ENCODE peak calls at places on chromosomes 3 and 15, in seven cellular contexts. R is HCT116, H is HepG2, U is GM12878, W is H1, C is SK-N-SH, V is K562. J is an unnamed sample.

GRCh38 chr3:73314182-73314951 is 252.9 kb downstream of the EBLN2 start:
- DNase-seq in R (no peak), H (no peak), U (no peak), W (no peak), C (no peak), V (no peak), J (no peak)

GRCh38 chr3:12590096-12590495 is 33.2 kb downstream of the MKRN2 start:
- DNase-seq in R (no peak), H (no peak), U (no peak), W (no peak), C (no peak), V (no peak), J (no peak)

GRCh38 chr15:85361306-85361705 is 19.1 kb upstream of the AKAP13 start:
- DNase-seq in R (no peak), H (no peak), U (peak; percentile 66), W (no peak), C (no peak), V (no peak), J (no peak)

GRCh38 chr15:84033793-84034553 is 201.6 kb upstream of the GOLGA6L4 start:
- DNase-seq in R (no peak), H (no peak), U (no peak), W (no peak), C (no peak), V (no peak), J (no peak)

GRCh38 chr15:92123848-92124631 is 269.6 kb upstream of the ST8SIA2 start:
- DNase-seq in R (no peak), H (no peak), U (no peak), W (no peak), C (no peak), V (no peak), J (no peak)

GRCh38 chr3:183825380-183826161 is at the start of gene MAP6D1:
- DNase-seq in R (peak; percentile 22), H (no peak), U (no peak), W (peak; percentile 85), C (peak; percentile 96), V (no peak), J (peak; percentile 92)

GRCh38 chr15:48596841-48597240 is 48.7 kb downstream of the FBN1 start:
- DNase-seq in R (no peak), H (no peak), U (peak; percentile 19), W (no peak), C (no peak), V (no peak), J (no peak)

GRCh38 chr15:65937476-65937875 is 68.2 kb downstream of the RAB11A start:
- DNase-seq in R (no peak), H (no peak), U (no peak), W (no peak), C (peak; percentile 43), V (peak; percentile 43), J (peak; percentile 35)

DNA sequence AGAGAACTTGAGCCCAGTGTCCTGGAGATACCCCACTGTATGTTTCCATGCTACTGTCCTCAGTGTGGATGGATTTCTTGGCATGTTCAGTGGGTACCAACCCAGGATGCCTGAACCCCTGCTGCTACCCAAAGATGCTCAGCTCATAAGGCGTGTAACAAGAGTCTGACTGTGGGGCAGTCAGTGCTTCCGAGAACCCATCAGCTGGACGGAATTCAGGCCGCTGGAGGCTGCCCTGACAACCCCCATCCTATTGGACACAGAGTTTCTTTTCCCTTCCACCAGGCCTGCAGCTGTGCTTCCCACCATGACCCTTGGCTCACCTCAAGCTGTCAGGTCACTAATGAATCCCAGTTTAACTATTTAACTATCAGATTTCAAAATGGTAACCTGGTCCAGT is 224.1 kb upstream of the FEZF2 start:
- DNase-seq in R (no peak), H (no peak), U (no peak), W (no peak), C (no peak), V (no peak), J (no peak)
- TF ChIP-seq JUND in R (no peak), H (no peak), U (no peak), W (no peak), C (no peak), V (no peak), J (no peak)

GRCh38 chr3:64141476-64141875 is 83.8 kb downstream of the PRICKLE2 start:
- DNase-seq in R (no peak), H (no peak), U (no peak), W (no peak), C (no peak), V (no peak), J (no peak)

GRCh38 chr3:64144241-64144900 is 80.9 kb downstream of the PRICKLE2 start:
- DNase-seq in R (no peak), H (no peak), U (no peak), W (no peak), C (no peak), V (no peak), J (no peak)

GRCh38 chr3:64145438-64145837 is 79.8 kb downstream of the PRICKLE2 start:
- DNase-seq in R (no peak), H (no peak), U (no peak), W (no peak), C (no peak), V (no peak), J (no peak)

GRCh38 chr3:64140651-64141050 is 84.6 kb downstream of the PRICKLE2 start:
- DNase-seq in R (no peak), H (no peak), U (no peak), W (no peak), C (no peak), V (no peak), J (no peak)

GRCh38 chr3:64143399-64144130 is 81.7 kb downstream of the PRICKLE2 start:
- DNase-seq in R (no peak), H (no peak), U (no peak), W (no peak), C (no peak), V (no peak), J (no peak)
- TF ChIP-seq JUND in R (no peak), H (no peak), U (no peak), W (no peak), C (peak; percentile 72), V (no peak), J (no peak)

GRCh38 chr3:119315600-119316312 is 21.6 kb downstream of the ARHGAP31 start:
- DNase-seq in R (no peak), H (no peak), U (no peak), W (no peak), C (no peak), V (no peak), J (no peak)
- TF ChIP-seq JUND in R (no peak), H (no peak), U (no peak), W (no peak), C (no peak), V (no peak), J (no peak)

GRCh38 chr3:103440539-103441113 is 1005.8 kb downstream of the ZPLD1 start:
- DNase-seq in R (peak; percentile 29), H (no peak), U (no peak), W (no peak), C (no peak), V (no peak), J (no peak)
- TF ChIP-seq JUND in R (no peak), H (no peak), U (no peak), W (no peak), C (no peak), V (no peak), J (no peak)

DNA sequence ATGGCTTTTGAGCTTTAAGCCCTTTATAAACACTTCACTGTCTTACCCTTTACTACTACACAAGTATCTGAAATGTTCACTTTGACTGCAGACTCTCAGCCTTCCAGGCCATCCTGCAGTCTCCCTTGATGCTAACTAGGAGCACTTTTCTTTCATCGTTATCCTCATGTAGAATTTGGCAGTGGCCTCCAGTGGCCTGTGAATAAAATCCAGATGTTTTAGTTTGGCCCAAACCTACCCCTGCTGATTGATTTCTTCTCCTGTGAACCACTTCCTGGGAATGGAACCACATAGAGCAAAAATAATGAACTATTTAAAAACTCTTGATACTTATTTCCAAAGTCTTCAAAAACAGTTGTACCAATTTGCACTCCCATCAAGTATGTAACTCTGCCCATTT is 271.9 kb downstream of the FEZF2 start:
- DNase-seq in R (no peak), H (no peak), U (no peak), W (no peak), C (peak; percentile 23), V (no peak), J (no peak)
- TF ChIP-seq JUND in R (no peak), H (no peak), U (no peak), W (no peak), C (no peak), V (no peak), J (no peak)

GRCh38 chr3:186257866-186258265 is 104.2 kb downstream of the DGKG start:
- DNase-seq in R (no peak), H (no peak), U (no peak), W (no peak), C (no peak), V (no peak), J (no peak)

GRCh38 chr3:186258968-186259367 is 103.1 kb downstream of the DGKG start:
- DNase-seq in R (no peak), H (no peak), U (no peak), W (no peak), C (peak; percentile 68), V (no peak), J (no peak)

GRCh38 chr3:186255703-186256331 is 106.2 kb downstream of the DGKG start:
- DNase-seq in R (no peak), H (no peak), U (no peak), W (peak; percentile 88), C (no peak), V (peak; percentile 40), J (no peak)

GRCh38 chr3:186251948-186252619 is 110.0 kb downstream of the DGKG start:
- DNase-seq in R (no peak), H (no peak), U (no peak), W (no peak), C (peak; percentile 45), V (no peak), J (no peak)

DNA sequence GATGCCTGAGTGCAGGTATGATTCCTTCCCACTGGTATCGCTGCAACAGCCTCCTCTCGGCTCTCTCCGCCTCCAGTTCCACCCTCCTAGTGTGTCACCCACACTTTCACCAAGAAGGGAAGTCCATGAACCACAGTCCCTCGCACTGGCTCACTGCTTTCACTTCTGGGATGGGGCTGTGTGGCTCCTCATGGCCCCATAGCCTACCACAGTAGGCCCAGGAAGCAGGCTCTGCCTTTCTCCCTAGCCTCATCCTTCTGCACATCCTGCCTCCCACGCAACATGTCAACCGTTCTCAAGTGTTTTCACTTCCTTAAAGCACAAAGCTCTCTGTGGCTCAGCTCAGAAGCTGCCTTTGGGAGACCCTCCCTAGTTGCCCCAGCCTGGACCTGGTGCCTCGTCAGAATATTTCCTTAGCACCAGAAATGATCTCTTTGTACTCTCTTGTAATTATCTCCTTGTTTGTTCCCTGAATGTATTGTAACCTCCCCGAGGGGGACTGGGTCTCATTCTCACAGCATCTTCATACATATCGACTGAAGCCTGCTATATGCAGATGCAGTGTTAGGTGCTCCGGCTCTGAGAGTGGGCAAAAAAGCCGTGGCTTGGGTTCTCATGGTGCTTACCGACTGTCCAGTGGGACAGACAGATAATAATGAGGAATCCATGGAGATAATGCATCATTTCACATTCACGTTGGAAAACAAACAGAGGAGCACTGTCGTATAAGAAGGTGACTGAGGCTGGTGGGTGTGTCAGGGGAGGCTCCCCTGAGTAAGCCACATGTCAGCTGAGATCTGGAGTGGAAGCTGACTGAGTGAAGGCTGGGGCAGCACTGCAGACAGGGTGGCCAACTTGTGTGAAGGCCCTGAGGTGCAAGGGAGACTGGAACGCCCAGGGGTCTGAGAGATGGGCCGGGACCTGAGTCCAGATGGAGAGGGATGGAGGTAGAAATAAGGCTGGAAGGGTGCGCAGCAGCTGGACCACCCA is 107.1 kb downstream of the DGKG start:
- DNase-seq in R (no peak), H (no peak), U (peak; percentile 68), W (no peak), C (no peak), V (no peak), J (no peak)
- TF ChIP-seq JUND in R (no peak), H (no peak), U (no peak), W (no peak), C (no peak), V (no peak), J (no peak)

J was measured in T47D.